ENCODE peak calls at places on chromosomes 2 and 18, in six cellular contexts. D is epithelial cell of prostate; K is tibial nerve; Y is PC-9; F is CD4-positive, alpha-beta T cell; Q is adrenal gland. I is an unnamed sample.

GRCh38 chr2:109187711-109188484 is 58.9 kb downstream of the SH3RF3 start:
- DNase-seq in D (no peak), K (no peak), Y (no peak), F (no peak), Q (peak), I (no peak)

GRCh38 chr2:39142012-39142346 is 21.1 kb upstream of the SOS1 start:
- DNase-seq in D (no peak), K (no peak), Y (no peak), F (no peak), Q (no peak), I (no peak)

GRCh38 chr2:237161239-237161638 is 75.5 kb downstream of the COPS8 start:
- DNase-seq in D (no peak), K (peak), Y (no peak), F (no peak), Q (no peak), I (no peak)

GRCh38 chr18:13221821-13222220 is 3.3 kb downstream of the LDLRAD4 start:
- DNase-seq in D (no peak), K (no peak), Y (no peak), F (no peak), Q (peak), I (no peak)

GRCh38 chr2:38181802-38182517 is 106.0 kb upstream of the CYP1B1 start:
- DNase-seq in D (no peak), K (no peak), Y (no peak), F (no peak), Q (no peak), I (no peak)

GRCh38 chr2:19871836-19872235 is 29.9 kb downstream of the TTC32 start:
- DNase-seq in D (no peak), K (no peak), Y (no peak), F (no peak), Q (no peak), I (no peak)

GRCh38 chr2:85770786-85771409 is 17.1 kb downstream of the ATOH8 start:
- DNase-seq in D (no peak), K (no peak), Y (no peak), F (no peak), Q (no peak), I (no peak)

GRCh38 chr2:221486106-221486505 is 86.0 kb downstream of the EPHA4 start:
- DNase-seq in D (no peak), K (no peak), Y (no peak), F (no peak), Q (no peak), I (no peak)

GRCh38 chr2:12702661-12703121 is 14.0 kb upstream of the TRIB2 start:
- DNase-seq in D (peak), K (no peak), Y (peak), F (no peak), Q (no peak), I (peak)

GRCh38 chr2:210460863-210461227 is 15.7 kb downstream of the LANCL1 start:
- DNase-seq in D (no peak), K (no peak), Y (no peak), F (no peak), Q (no peak), I (no peak)

GRCh38 chr2:223674998-223675609 is 72.9 kb upstream of the SCG2 start:
- DNase-seq in D (no peak), K (no peak), Y (peak), F (no peak), Q (peak), I (no peak)

GRCh38 chr18:62521082-62521481 is 1.7 kb upstream of the ZCCHC2 start:
- DNase-seq in D (no peak), K (no peak), Y (no peak), F (no peak), Q (no peak), I (no peak)

GRCh38 chr2:173766537-173767289 is 198.5 kb downstream of the SP3 start:
- DNase-seq in D (no peak), K (no peak), Y (no peak), F (no peak), Q (no peak), I (no peak)

GRCh38 chr18:74525741-74526140 is 8.6 kb upstream of the CNDP1 start:
- DNase-seq in D (no peak), K (no peak), Y (no peak), F (no peak), Q (no peak), I (no peak)

GRCh38 chr2:18445412-18446320 is 114.8 kb downstream of the RDH14 start:
- DNase-seq in D (no peak), K (peak), Y (no peak), F (no peak), Q (no peak), I (no peak)

GRCh38 chr2:45045706-45046105 is 36.5 kb upstream of the SIX2 start:
- DNase-seq in D (no peak), K (no peak), Y (no peak), F (no peak), Q (no peak), I (no peak)

GRCh38 chr2:3837086-3837485 is 133.7 kb downstream of the DCDC2C start:
- DNase-seq in D (no peak), K (no peak), Y (no peak), F (no peak), Q (no peak), I (no peak)

GRCh38 chr2:3839489-3839888 is 136.1 kb downstream of the DCDC2C start:
- DNase-seq in D (no peak), K (no peak), Y (no peak), F (no peak), Q (no peak), I (no peak)

GRCh38 chr2:3840611-3841010 is 137.2 kb downstream of the DCDC2C start:
- DNase-seq in D (no peak), K (no peak), Y (no peak), F (no peak), Q (no peak), I (no peak)

GRCh38 chr2:3838348-3838747 is 135.0 kb downstream of the DCDC2C start:
- DNase-seq in D (no peak), K (no peak), Y (no peak), F (no peak), Q (no peak), I (no peak)
- H3K27ac ChIP-seq in D (no peak), K (no peak), Y (no peak), F (no peak), Q (no peak), I (no peak)

GRCh38 chr2:216693414-216694100 is 1.8 kb downstream of the IGFBP5 start:
- DNase-seq in D (no peak), K (no peak), Y (no peak), F (no peak), Q (no peak), I (no peak)

GRCh38 chr2:216694826-216695217 is 527 bp downstream of the IGFBP5 start:
- DNase-seq in D (no peak), K (no peak), Y (no peak), F (no peak), Q (no peak), I (no peak)

GRCh38 chr2:216691210-216691741 is 4.1 kb downstream of the IGFBP5 start:
- DNase-seq in D (no peak), K (peak), Y (peak), F (no peak), Q (peak), I (peak)

GRCh38 chr2:216694201-216694825 is 1.0 kb downstream of the IGFBP5 start:
- DNase-seq in D (no peak), K (peak), Y (peak), F (peak), Q (no peak), I (no peak)

DNA sequence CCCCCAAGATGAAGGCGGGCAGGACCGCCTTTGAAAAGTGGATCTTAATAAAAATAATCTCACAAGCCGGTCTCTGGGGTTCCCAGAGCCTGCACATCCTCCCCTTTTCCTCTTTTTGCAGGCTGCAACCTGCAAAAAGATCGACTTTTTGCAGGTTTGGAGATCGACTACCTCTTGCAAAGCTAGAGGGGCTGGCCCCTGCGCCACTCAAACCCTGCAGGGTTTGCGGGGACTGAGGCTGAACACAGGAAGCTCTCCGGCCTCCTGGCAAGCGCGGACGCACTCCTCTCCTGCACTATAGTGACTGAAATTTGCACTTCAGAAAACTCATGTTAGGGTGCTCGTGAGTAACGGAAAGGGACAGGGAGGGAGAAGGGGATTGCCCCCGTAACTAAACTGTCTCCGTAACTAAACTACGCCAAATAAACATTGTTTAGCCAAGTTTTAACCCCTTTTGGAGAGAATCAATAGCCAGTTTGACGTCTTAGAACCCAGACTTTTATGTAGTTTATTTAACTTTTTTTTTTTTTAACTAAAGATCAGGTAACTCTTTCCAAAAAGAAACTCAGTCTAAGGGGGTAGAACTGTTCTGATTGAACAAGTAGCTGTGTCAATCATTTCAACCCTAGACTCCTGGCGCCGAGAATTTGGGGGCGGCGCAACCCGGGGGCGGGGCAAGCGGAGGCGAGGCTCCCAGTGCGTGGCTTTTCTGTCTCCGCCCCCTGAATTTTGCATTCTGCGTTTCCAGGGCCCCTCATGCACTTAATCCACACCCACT is 2.5 kb downstream of the IGFBP5 start:
- DNase-seq in D (no peak), K (peak), Y (peak), F (peak), Q (peak), I (peak)
- H3K27ac ChIP-seq in D (no peak), K (peak), Y (no peak), F (no peak), Q (peak), I (no peak)

GRCh38 chr2:157628532-157629415 is at the start of gene ACVR1C:
- DNase-seq in D (peak), K (no peak), Y (peak), F (peak), Q (peak), I (peak)
- H3K27ac ChIP-seq in D (no peak), K (no peak), Y (no peak), F (peak), Q (peak), I (peak)

GRCh38 chr2:54207666-54208195 is 48.3 kb downstream of the TSPYL6 start:
- DNase-seq in D (no peak), K (no peak), Y (no peak), F (no peak), Q (no peak), I (no peak)

GRCh38 chr2:54208364-54209240 is 47.4 kb downstream of the TSPYL6 start:
- DNase-seq in D (no peak), K (no peak), Y (no peak), F (no peak), Q (no peak), I (no peak)

GRCh38 chr2:54212456-54212855 is 43.6 kb downstream of the TSPYL6 start:
- DNase-seq in D (peak), K (no peak), Y (peak), F (no peak), Q (peak), I (no peak)

GRCh38 chr2:54206596-54206995 is 49.4 kb downstream of the TSPYL6 start:
- DNase-seq in D (no peak), K (no peak), Y (no peak), F (no peak), Q (no peak), I (no peak)

DNA sequence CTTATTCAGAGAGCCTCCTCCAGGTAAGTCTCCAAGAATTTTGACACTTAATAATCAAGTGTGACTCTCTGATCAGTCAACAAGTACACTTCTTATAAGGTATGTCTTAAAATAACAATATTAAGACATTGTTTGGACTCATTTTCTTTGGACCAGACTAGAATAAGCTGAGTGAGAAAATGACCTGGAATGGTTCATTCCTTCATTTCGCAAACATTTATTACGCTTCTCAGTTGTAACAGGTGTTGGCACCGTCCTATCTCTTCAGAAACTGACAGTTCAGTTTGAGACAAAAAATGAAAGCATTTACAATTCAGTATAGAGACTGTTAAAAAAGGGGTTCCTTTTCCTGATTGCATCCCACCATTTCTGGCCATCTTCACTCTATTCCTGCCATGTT is 46.6 kb downstream of the TSPYL6 start:
- DNase-seq in D (no peak), K (no peak), Y (no peak), F (no peak), Q (no peak), I (no peak)
- H3K27ac ChIP-seq in D (no peak), K (peak), Y (no peak), F (no peak), Q (peak), I (no peak)

GRCh38 chr2:175755169-175755568 is 246.9 kb downstream of the LNPK start:
- DNase-seq in D (no peak), K (no peak), Y (no peak), F (no peak), Q (no peak), I (no peak)

GRCh38 chr2:175755656-175756386 is 246.2 kb downstream of the LNPK start:
- DNase-seq in D (no peak), K (no peak), Y (no peak), F (no peak), Q (no peak), I (no peak)

GRCh38 chr2:175745911-175746310 is 256.2 kb downstream of the LNPK start:
- DNase-seq in D (no peak), K (no peak), Y (no peak), F (no peak), Q (no peak), I (no peak)

GRCh38 chr2:175750195-175750594 is 251.9 kb downstream of the LNPK start:
- DNase-seq in D (no peak), K (no peak), Y (no peak), F (no peak), Q (no peak), I (no peak)
- H3K27ac ChIP-seq in D (no peak), K (no peak), Y (no peak), F (no peak), Q (no peak), I (no peak)

DNA sequence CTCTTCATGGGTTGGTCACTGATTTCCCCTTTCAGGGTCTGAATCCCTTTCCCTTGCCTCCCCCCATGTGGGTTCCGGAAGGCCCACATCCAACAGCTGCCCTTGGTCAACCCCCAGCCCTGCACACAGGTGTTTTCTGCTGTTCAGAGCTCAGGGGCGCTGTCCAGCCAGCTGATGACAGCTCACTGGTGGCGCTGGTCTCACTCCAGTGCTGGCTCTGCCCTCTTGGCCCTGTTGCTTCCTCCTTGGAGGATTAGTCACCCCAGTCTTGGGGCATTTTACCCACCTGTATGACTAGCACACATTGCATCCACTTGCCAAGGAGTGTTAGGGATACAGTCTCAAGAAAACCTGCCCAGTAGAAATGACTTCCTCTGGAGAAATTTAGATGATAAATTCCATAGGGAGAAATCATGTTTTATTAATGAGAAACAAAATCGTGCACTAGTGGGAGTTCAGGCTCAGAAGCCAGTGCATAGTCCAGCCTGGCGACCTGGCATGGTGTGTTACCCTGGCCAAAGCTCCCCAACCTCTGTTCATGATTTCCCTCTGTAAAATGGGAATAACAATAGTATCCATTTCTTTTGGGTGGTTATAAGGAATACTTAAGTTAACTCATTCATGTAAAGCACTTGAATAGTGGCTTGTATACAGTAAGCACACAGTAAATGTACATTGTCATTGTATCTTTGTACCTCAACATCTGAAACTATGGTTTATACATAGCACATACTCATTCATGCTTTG is 21.6 kb downstream of the CRIM1 start:
- DNase-seq in D (peak), K (no peak), Y (peak), F (no peak), Q (no peak), I (no peak)
- H3K27ac ChIP-seq in D (peak), K (peak), Y (peak), F (no peak), Q (no peak), I (no peak)